ENCODE peak calls at places on chromosomes 2 and 18, in nine cellular contexts. J is endothelial cell of umbilical vein, F is HS-5, T is germinal center, H is NCI-H2081, Y is A549, Q is cardiac muscle cell, R is astrocyte, U is dorsolateral prefrontal cortex. D is an unnamed sample.

GRCh38 chr18:21897811-21898210 is 157.2 kb downstream of the MIB1 start:
- DNase-seq in J (peak), F (peak), T (peak), H (peak), Y (peak), Q (peak), R (no peak), U (no peak), D (no peak)

GRCh38 chr2:72222829-72223564 is 75.3 kb upstream of the CYP26B1 start:
- DNase-seq in J (no peak), F (peak), T (no peak), H (no peak), Y (no peak), Q (peak), R (peak), U (no peak), D (no peak)

GRCh38 chr2:23260621-23261020 is 124.4 kb upstream of the KLHL29 start:
- DNase-seq in J (no peak), F (no peak), T (no peak), H (no peak), Y (no peak), Q (no peak), R (no peak), U (no peak), D (no peak)

GRCh38 chr18:55381277-55381676 is 206.7 kb downstream of the TCF4 start:
- DNase-seq in J (no peak), F (no peak), T (no peak), H (no peak), Y (no peak), Q (peak), R (peak), U (no peak), D (no peak)

GRCh38 chr2:41294331-41294730 is 753.5 kb upstream of the PKDCC start:
- DNase-seq in J (no peak), F (no peak), T (no peak), H (no peak), Y (no peak), Q (peak), R (no peak), U (no peak), D (no peak)

GRCh38 chr18:7566587-7567486 is at the start of gene PTPRM:
- DNase-seq in J (peak), F (no peak), T (peak), H (peak), Y (peak), Q (peak), R (peak), U (peak), D (peak)

GRCh38 chr18:77857926-77858325 is 608.3 kb downstream of the GALR1 start:
- DNase-seq in J (no peak), F (no peak), T (no peak), H (no peak), Y (no peak), Q (no peak), R (no peak), U (no peak), D (no peak)

GRCh38 chr18:5585653-5586052 is 41.9 kb upstream of the EPB41L3 start:
- DNase-seq in J (no peak), F (no peak), T (no peak), H (no peak), Y (no peak), Q (no peak), R (no peak), U (no peak), D (no peak)

GRCh38 chr18:13392029-13392750 is 173.6 kb downstream of the LDLRAD4 start:
- DNase-seq in J (no peak), F (no peak), T (no peak), H (no peak), Y (no peak), Q (no peak), R (no peak), U (no peak), D (no peak)

GRCh38 chr2:127661949-127662510 is 13.3 kb downstream of the LIMS2 start:
- DNase-seq in J (no peak), F (no peak), T (no peak), H (no peak), Y (no peak), Q (no peak), R (no peak), U (no peak), D (peak)

GRCh38 chr2:33433279-33434235 is 42.9 kb upstream of the RASGRP3 start:
- DNase-seq in J (peak), F (no peak), T (no peak), H (no peak), Y (no peak), Q (peak), R (no peak), U (no peak), D (no peak)

GRCh38 chr2:221671515-221671914 is 99.4 kb upstream of the EPHA4 start:
- DNase-seq in J (no peak), F (no peak), T (no peak), H (no peak), Y (no peak), Q (no peak), R (peak), U (no peak), D (no peak)

GRCh38 chr2:223576873-223577272 is 25.3 kb downstream of the SCG2 start:
- DNase-seq in J (no peak), F (peak), T (no peak), H (no peak), Y (peak), Q (peak), R (peak), U (no peak), D (no peak)

GRCh38 chr18:46718501-46719341 is 38.1 kb downstream of the ST8SIA5 start:
- DNase-seq in J (peak), F (peak), T (no peak), H (no peak), Y (peak), Q (peak), R (peak), U (no peak), D (no peak)

GRCh38 chr2:240922234-240922981 is 16.3 kb downstream of the CROCC2 start:
- DNase-seq in J (no peak), F (no peak), T (no peak), H (no peak), Y (no peak), Q (no peak), R (no peak), U (peak), D (peak)

GRCh38 chr18:13359195-13359594 is 140.6 kb downstream of the LDLRAD4 start:
- DNase-seq in J (no peak), F (no peak), T (no peak), H (no peak), Y (no peak), Q (no peak), R (no peak), U (no peak), D (no peak)

GRCh38 chr2:42009657-42010580 is 37.9 kb upstream of the PKDCC start:
- DNase-seq in J (peak), F (no peak), T (no peak), H (no peak), Y (no peak), Q (peak), R (peak), U (no peak), D (no peak)

GRCh38 chr2:10462178-10463083 is 14.3 kb upstream of the ODC1 start:
- DNase-seq in J (no peak), F (no peak), T (no peak), H (no peak), Y (no peak), Q (no peak), R (no peak), U (no peak), D (peak)

GRCh38 chr2:98359986-98360385 is 13.7 kb downstream of the CNGA3 start:
- DNase-seq in J (no peak), F (no peak), T (no peak), H (no peak), Y (no peak), Q (no peak), R (no peak), U (no peak), D (no peak)

D was measured in spleen.